ENCODE peak calls at places on chromosomes 4 and X, in eight cellular contexts. L, F, Q, N, M, P, U and K are unnamed samples.

GRCh38 chrX:43813898-43814297 is 68.4 kb downstream of the MAOB start:
- DNase-seq in L (peak; percentile 14), F (no peak), Q (no peak), N (no peak), M (no peak), P (no peak), U (peak; percentile 4), K (no peak)

GRCh38 chr4:153467154-153467896 is 1.2 kb downstream of the TMEM131L start:
- DNase-seq in L (no peak), F (peak; percentile 86), Q (peak; percentile 40), N (no peak), M (peak; percentile 36), P (peak; percentile 86), U (no peak), K (no peak)

GRCh38 chr4:138181288-138181687 is 60.9 kb downstream of the SLC7A11 start:
- DNase-seq in L (peak; percentile 75), F (no peak), Q (no peak), N (no peak), M (peak; percentile 19), P (no peak), U (peak; percentile 38), K (peak; percentile 91)

GRCh38 chr4:152894673-152895072 is 41.5 kb upstream of the FHDC1 start:
- DNase-seq in L (peak; percentile 62), F (no peak), Q (no peak), N (no peak), M (no peak), P (no peak), U (peak; percentile 75), K (peak; percentile 18)

GRCh38 chr4:145451895-145452294 is 29.8 kb upstream of the SMAD1 start:
- DNase-seq in L (no peak), F (no peak), Q (no peak), N (no peak), M (no peak), P (no peak), U (no peak), K (no peak)

GRCh38 chr4:78566834-78567501 is 15.4 kb downstream of the ANXA3 start:
- DNase-seq in L (no peak), F (no peak), Q (no peak), N (no peak), M (no peak), P (no peak), U (no peak), K (no peak)

GRCh38 chr4:123109129-123109528 is 186.7 kb upstream of the NUDT6 start:
- DNase-seq in L (no peak), F (no peak), Q (no peak), N (no peak), M (no peak), P (no peak), U (no peak), K (no peak)

GRCh38 chr4:150425161-150425560 is 156.8 kb upstream of the MAB21L2 start:
- DNase-seq in L (no peak), F (no peak), Q (no peak), N (no peak), M (no peak), P (no peak), U (no peak), K (no peak)

GRCh38 chr4:101201421-101201820 is 145.9 kb downstream of the PPP3CA start:
- DNase-seq in L (no peak), F (no peak), Q (no peak), N (no peak), M (no peak), P (no peak), U (no peak), K (no peak)

GRCh38 chr4:107283587-107284559 is 247.8 kb upstream of the DKK2 start:
- DNase-seq in L (peak; percentile 70), F (no peak), Q (no peak), N (peak; percentile 84), M (no peak), P (no peak), U (peak; percentile 91), K (peak; percentile 91)

GRCh38 chr4:82797591-82798081 is 960 bp downstream of the SCD5 start:
- DNase-seq in L (no peak), F (peak; percentile 16), Q (peak; percentile 22), N (no peak), M (peak; percentile 25), P (no peak), U (peak; percentile 31), K (no peak)

GRCh38 chr4:85595796-85596559 is 121.0 kb downstream of the ARHGAP24 start:
- DNase-seq in L (peak; percentile 17), F (no peak), Q (peak; percentile 12), N (no peak), M (no peak), P (no peak), U (peak; percentile 13), K (no peak)

GRCh38 chr4:84498203-84499026 is 677 bp downstream of the NKX6-1 start:
- DNase-seq in L (peak; percentile 26), F (no peak), Q (no peak), N (no peak), M (no peak), P (no peak), U (peak; percentile 37), K (no peak)

GRCh38 chr4:48102303-48102702 is 31.7 kb downstream of the TXK start:
- DNase-seq in L (no peak), F (no peak), Q (no peak), N (no peak), M (no peak), P (no peak), U (no peak), K (no peak)

GRCh38 chr4:139018971-139019758 is 3.6 kb downstream of the NOCT start:
- DNase-seq in L (no peak), F (no peak), Q (no peak), N (peak; percentile 39), M (no peak), P (no peak), U (peak; percentile 42), K (no peak)

GRCh38 chr4:153267013-153267412 is 62.8 kb downstream of the TRIM2 start:
- DNase-seq in L (peak; percentile 33), F (no peak), Q (peak; percentile 18), N (no peak), M (no peak), P (no peak), U (no peak), K (no peak)

DNA sequence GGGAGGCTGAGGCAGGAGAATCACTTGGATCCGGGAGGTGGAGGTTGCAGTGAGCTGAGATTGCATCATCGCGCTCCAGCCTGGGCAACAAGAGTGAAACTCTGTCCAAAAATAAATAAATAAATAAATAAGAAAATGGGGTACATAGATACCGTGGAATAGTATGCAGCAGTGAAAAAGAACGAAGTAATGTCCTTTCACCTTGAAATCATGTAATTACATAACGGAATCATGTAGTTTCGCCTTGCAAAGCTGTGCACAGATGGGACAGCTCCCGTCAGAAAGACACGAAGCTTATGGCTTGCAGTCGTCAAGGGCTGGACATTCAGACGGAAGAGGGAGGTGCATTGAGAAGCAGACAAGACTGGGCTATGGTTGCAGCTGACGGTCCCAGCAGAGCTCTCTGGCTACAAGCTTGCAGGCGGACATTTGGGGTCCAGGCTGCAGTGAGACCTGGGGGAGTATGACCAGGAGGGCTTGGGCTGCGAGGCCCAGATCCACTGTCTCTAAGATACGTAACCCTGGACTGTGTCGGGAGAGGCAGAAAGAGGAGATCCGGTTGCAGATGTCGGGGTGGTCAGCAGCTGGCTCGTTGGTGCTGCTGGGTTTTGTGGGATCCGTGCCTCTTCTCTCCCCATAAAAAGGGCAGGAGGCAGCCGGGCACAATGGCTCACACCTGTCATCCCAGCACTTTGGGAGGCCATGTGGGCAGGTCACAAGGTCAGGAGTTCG is 6.2 kb upstream of the P2RY8 start:
- DNase-seq in L (no peak), F (no peak), Q (no peak), N (no peak), M (no peak), P (no peak), U (no peak), K (no peak)
- H3K4me3 ChIP-seq in L (no peak overlapping the region), F (no peak overlapping the region), Q (no peak overlapping the region), N (no peak overlapping the region), M (no peak overlapping the region), P (no peak overlapping the region), U (no peak overlapping the region), K (no peak overlapping the region)

GRCh38 chrX:1534321-1535168 is 2.4 kb downstream of the P2RY8 start:
- DNase-seq in L (no peak), F (no peak), Q (no peak), N (no peak), M (no peak), P (no peak), U (no peak), K (no peak)
- H3K4me3 ChIP-seq in L (no peak overlapping the region), F (no peak overlapping the region), Q (no peak overlapping the region), N (no peak overlapping the region), M (peak overlapping the region; percentile 30), P (peak overlapping the region; percentile 54), U (no peak overlapping the region), K (no peak overlapping the region)

DNA sequence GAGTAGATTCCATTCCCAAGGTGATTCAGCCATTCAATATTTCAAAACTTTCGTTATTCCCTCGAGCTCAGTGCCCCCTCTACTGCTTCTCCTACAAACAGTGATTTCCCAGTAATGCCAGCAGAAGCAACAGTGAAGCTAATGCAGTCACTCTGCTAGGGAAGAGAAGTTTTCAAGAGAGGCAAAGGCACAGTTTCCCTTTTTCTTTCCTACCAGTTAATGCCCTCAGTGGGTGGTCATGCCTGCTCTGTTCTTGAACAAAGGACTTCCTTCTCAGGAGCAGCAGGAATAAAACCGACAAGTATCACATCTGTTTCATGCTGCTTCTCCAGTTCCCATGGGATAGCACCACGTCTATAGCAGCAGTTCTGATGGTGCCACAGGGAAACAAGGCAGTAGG is 317.2 kb downstream of the TENM3 start:
- DNase-seq in L (no peak), F (no peak), Q (no peak), N (no peak), M (no peak), P (no peak), U (no peak), K (peak; percentile 13)
- H3K4me3 ChIP-seq in L (no peak overlapping the region), F (no peak overlapping the region), Q (no peak overlapping the region), N (no peak overlapping the region), M (no peak overlapping the region), P (no peak overlapping the region), U (no peak overlapping the region), K (no peak overlapping the region)

GRCh38 chr4:26887809-26888208 is 27.2 kb downstream of the STIM2 start:
- DNase-seq in L (no peak), F (no peak), Q (no peak), N (no peak), M (no peak), P (no peak), U (no peak), K (no peak)

GRCh38 chr4:26884486-26884988 is 23.9 kb downstream of the STIM2 start:
- DNase-seq in L (no peak), F (no peak), Q (no peak), N (no peak), M (no peak), P (no peak), U (no peak), K (no peak)

GRCh38 chr4:26891054-26891453 is 30.4 kb downstream of the STIM2 start:
- DNase-seq in L (no peak), F (no peak), Q (no peak), N (no peak), M (no peak), P (no peak), U (no peak), K (no peak)

GRCh38 chr4:26887143-26887542 is 26.5 kb downstream of the STIM2 start:
- DNase-seq in L (no peak), F (no peak), Q (no peak), N (no peak), M (no peak), P (no peak), U (no peak), K (no peak)

DNA sequence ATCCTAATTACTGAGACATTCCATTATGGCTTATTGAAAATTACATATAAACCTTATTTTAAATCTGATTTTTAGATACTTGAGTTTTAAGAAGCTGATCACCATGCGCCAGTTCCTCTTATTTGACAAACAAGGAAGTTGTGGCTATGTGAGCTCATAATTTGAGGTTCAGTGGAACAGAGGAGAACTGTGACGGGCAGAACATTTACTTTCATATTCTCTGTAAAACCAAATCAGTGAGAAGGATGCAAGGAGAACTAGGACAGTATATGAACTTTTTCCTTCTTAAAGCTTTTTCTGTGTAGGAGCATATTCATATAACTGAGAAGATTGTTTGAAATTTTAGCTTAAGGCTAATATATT is 25.3 kb downstream of the STIM2 start:
- DNase-seq in L (no peak), F (no peak), Q (no peak), N (no peak), M (no peak), P (no peak), U (no peak), K (no peak)
- H3K4me3 ChIP-seq in L (no peak overlapping the region), F (no peak overlapping the region), Q (no peak overlapping the region), N (no peak overlapping the region), M (no peak overlapping the region), P (peak overlapping the region; percentile 2), U (no peak overlapping the region), K (no peak overlapping the region)